ENCODE peak calls at places on chromosome 7, in six cellular contexts. F is HFFc6, K is AG09309, E is cardiac muscle cell, M is body of pancreas, P is adrenal gland. N is an unnamed sample.

GRCh38 chr7:27096756-27097514 is 1.1 kb upstream of the HOXA1 start:
- DNase-seq in F (peak), K (no peak), E (no peak), M (no peak), P (peak), N (no peak)

GRCh38 chr7:11346312-11346711 is 372.6 kb downstream of the PHF14 start:
- DNase-seq in F (no peak), K (no peak), E (no peak), M (no peak), P (no peak), N (no peak)

GRCh38 chr7:159022238-159022993 is 122.3 kb downstream of the VIPR2 start:
- DNase-seq in F (no peak), K (no peak), E (no peak), M (peak), P (no peak), N (no peak)

GRCh38 chr7:75835688-75836285 is 22.2 kb upstream of the CCL24 start:
- DNase-seq in F (no peak), K (no peak), E (no peak), M (no peak), P (no peak), N (peak)

GRCh38 chr7:151310578-151310977 is 31.0 kb upstream of the NUB1 start:
- DNase-seq in F (no peak), K (no peak), E (peak), M (no peak), P (no peak), N (no peak)

GRCh38 chr7:47846117-47846836 is 102.0 kb downstream of the PKD1L1 start:
- DNase-seq in F (peak), K (no peak), E (no peak), M (no peak), P (no peak), N (no peak)

GRCh38 chr7:131234719-131235488 is 92.8 kb upstream of the MKLN1 start:
- DNase-seq in F (no peak), K (no peak), E (no peak), M (no peak), P (no peak), N (no peak)

GRCh38 chr7:11313801-11314200 is 340.1 kb downstream of the PHF14 start:
- DNase-seq in F (no peak), K (no peak), E (no peak), M (no peak), P (no peak), N (no peak)

GRCh38 chr7:156969972-156970420 is 20.5 kb downstream of the NOM1 start:
- DNase-seq in F (no peak), K (no peak), E (no peak), M (no peak), P (no peak), N (no peak)

GRCh38 chr7:136912339-136912738 is 43.9 kb downstream of the CHRM2 start:
- DNase-seq in F (no peak), K (no peak), E (no peak), M (no peak), P (no peak), N (no peak)

GRCh38 chr7:95843286-95843685 is 70.9 kb downstream of the DYNC1I1 start:
- DNase-seq in F (no peak), K (no peak), E (peak), M (no peak), P (no peak), N (no peak)

GRCh38 chr7:129514683-129515082 is 12.4 kb downstream of the SMKR1 start:
- DNase-seq in F (peak), K (no peak), E (no peak), M (no peak), P (no peak), N (no peak)

GRCh38 chr7:30510124-30511074 is 5.8 kb upstream of the GGCT start:
- DNase-seq in F (peak), K (no peak), E (peak), M (peak), P (peak), N (no peak)

GRCh38 chr7:42046483-42046882 is 190.5 kb downstream of the GLI3 start:
- DNase-seq in F (no peak), K (no peak), E (no peak), M (no peak), P (no peak), N (no peak)

GRCh38 chr7:104891949-104892348 is 122.1 kb upstream of the KMT2E start:
- DNase-seq in F (no peak), K (no peak), E (no peak), M (no peak), P (no peak), N (no peak)

DNA sequence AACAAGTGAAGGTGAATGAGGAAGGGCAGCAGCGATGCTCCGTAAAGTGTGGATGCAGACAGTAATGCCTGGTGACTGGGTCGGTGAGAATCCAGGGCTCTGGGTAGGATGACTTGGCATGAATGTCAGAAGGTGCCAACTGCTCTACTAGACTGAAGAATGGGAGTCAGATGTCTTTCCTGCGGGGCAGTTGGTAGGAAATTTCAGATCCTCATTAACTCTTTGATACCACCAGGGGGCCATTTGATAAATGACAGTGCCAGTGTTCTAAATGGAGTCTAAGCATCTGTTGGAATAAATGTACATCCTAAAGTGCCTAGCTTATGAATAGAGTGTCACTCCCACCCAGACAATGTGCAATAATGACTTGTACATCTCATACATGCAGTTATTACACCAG is 462.0 kb downstream of the GRM8 start:
- DNase-seq in F (no peak), K (no peak), E (no peak), M (no peak), P (no peak), N (no peak)
- TF ChIP-seq CTCF in F (peak), K (no peak), E (no peak), M (no peak), P (no peak), N (no peak)

GRCh38 chr7:1546909-1547776 is 8.9 kb downstream of the TMEM184A start:
- DNase-seq in F (no peak), K (no peak), E (no peak), M (no peak), P (no peak), N (no peak)

GRCh38 chr7:1544896-1545416 is 11.0 kb downstream of the TMEM184A start:
- DNase-seq in F (no peak), K (no peak), E (no peak), M (no peak), P (no peak), N (no peak)

GRCh38 chr7:1546274-1546908 is 9.6 kb downstream of the TMEM184A start:
- DNase-seq in F (no peak), K (no peak), E (no peak), M (no peak), P (no peak), N (no peak)

GRCh38 chr7:1544178-1544895 is 11.7 kb downstream of the TMEM184A start:
- DNase-seq in F (no peak), K (no peak), E (no peak), M (no peak), P (no peak), N (no peak)

GRCh38 chr7:1545417-1546246 is 10.4 kb downstream of the TMEM184A start:
- DNase-seq in F (no peak), K (no peak), E (no peak), M (peak), P (no peak), N (no peak)
- TF ChIP-seq CTCF in F (peak), K (no peak), E (no peak), M (no peak), P (no peak), N (no peak)

GRCh38 chr7:73894851-73895441 is 34.0 kb downstream of the TMEM270 start:
- DNase-seq in F (peak), K (peak), E (no peak), M (peak), P (no peak), N (no peak)
- TF ChIP-seq CTCF in F (peak), K (no peak), E (peak), M (no peak), P (no peak), N (no peak)

DNA sequence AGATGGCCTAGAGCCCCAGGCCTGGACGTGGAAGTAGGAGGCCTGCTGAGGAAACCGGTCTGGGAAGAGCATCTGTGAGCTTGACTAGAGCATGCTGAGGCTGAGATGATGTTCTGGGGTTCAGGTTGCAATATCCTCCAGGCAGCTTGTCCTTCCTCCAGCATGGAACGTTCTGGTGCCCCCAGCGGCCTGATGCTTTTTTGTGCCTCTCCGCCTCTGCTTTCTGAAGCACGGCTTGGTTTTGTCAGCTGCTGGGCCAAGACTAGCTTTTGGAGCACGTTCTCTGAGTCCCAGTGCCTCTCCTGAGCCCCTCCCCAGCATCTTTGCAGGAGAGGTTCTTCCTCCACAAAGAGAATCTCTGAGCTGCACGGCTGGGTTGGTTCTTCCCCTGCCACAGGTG is 682.0 kb upstream of the FOXK1 start:
- DNase-seq in F (no peak), K (no peak), E (no peak), M (no peak), P (no peak), N (no peak)
- TF ChIP-seq CTCF in F (no peak), K (no peak), E (no peak), M (no peak), P (no peak), N (no peak)

GRCh38 chr7:70615066-70615465 is 516.9 kb upstream of the GALNT17 start:
- DNase-seq in F (no peak), K (no peak), E (no peak), M (no peak), P (no peak), N (no peak)
- TF ChIP-seq CTCF in F (no peak), K (no peak), E (no peak), M (no peak), P (no peak), N (no peak)

DNA sequence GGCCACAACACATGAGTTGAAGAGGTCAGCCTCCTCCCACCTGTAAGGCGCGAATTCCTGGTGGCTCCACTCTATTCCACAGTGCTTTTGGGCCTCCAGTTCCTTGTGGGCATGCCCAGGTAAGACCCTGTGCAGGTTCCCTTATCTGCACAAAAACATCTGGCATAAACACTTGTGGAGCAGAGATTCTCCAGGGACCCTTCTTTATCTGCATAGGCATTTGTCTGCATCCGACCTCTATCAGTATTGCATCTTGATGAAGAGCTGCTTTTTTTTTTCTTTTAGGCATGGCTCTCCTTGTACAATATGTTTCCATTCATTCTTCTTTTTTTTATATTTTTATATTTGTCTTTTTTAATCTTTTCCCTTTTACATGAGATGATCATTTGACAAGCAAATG is 58.4 kb downstream of the ANKMY2 start:
- DNase-seq in F (no peak), K (no peak), E (no peak), M (no peak), P (no peak), N (no peak)
- TF ChIP-seq CTCF in F (no peak), K (no peak), E (no peak), M (no peak), P (no peak), N (no peak)